ENCODE peak calls at places on chromosomes 5 and 9, in eight cellular contexts. Y is activated B cell treated with CpG ODN at 0.5 μM for 24 hours, P is psoas muscle, I is pancreas, Z is A549, R is left ventricle myocardium inferior, G is bronchial epithelial cell, A is astrocyte of the spinal cord. B is an unnamed sample.

GRCh38 chr5:31987985-31988710 is 186.0 kb downstream of the GOLPH3 start:
- DNase-seq in Y (no peak), P (no peak), I (no peak), Z (peak; percentile 72), R (no peak), G (peak; percentile 96), A (peak; percentile 95), B (no peak)

GRCh38 chr9:130078547-130078946 is 24.8 kb downstream of the GPR107 start:
- DNase-seq in Y (no peak), P (no peak), I (no peak), Z (peak; percentile 13), R (no peak), G (no peak), A (no peak), B (no peak)

GRCh38 chr9:87678650-87679355 is 47.1 kb upstream of the CTSL start:
- DNase-seq in Y (no peak), P (peak; percentile 47), I (peak; percentile 48), Z (peak; percentile 73), R (peak; percentile 41), G (peak; percentile 61), A (peak; percentile 70), B (peak; percentile 56)

GRCh38 chr5:53323943-53324642 is 156.3 kb upstream of the FST start:
- DNase-seq in Y (no peak), P (no peak), I (no peak), Z (no peak), R (no peak), G (peak; percentile 98), A (no peak), B (no peak)

GRCh38 chr5:83577036-83577636 is 105.6 kb downstream of the VCAN start:
- DNase-seq in Y (no peak), P (no peak), I (peak; percentile 20), Z (peak; percentile 88), R (no peak), G (peak; percentile 90), A (no peak), B (no peak)

GRCh38 chr9:34185778-34186551 is 7.1 kb downstream of the UBAP1 start:
- DNase-seq in Y (no peak), P (no peak), I (peak; percentile 60), Z (peak; percentile 82), R (no peak), G (peak; percentile 100), A (peak; percentile 93), B (no peak)

GRCh38 chr5:123265551-123265950 is 157.7 kb downstream of the CEP120 start:
- DNase-seq in Y (no peak), P (no peak), I (no peak), Z (no peak), R (no peak), G (peak; percentile 29), A (peak; percentile 13), B (no peak)

GRCh38 chr9:126919193-126919592 is 4.6 kb downstream of the RALGPS1 start:
- DNase-seq in Y (no peak), P (no peak), I (no peak), Z (no peak), R (no peak), G (no peak), A (no peak), B (no peak)

GRCh38 chr5:109786177-109786576 is 96.5 kb downstream of the MAN2A1 start:
- DNase-seq in Y (no peak), P (no peak), I (no peak), Z (no peak), R (no peak), G (no peak), A (no peak), B (no peak)

GRCh38 chr5:23139338-23140171 is 286.4 kb upstream of the CDH12 start:
- DNase-seq in Y (no peak), P (no peak), I (no peak), Z (peak; percentile 14), R (no peak), G (peak; percentile 23), A (peak; percentile 5), B (no peak)

GRCh38 chr5:175247146-175247545 is 196.8 kb downstream of the DRD1 start:
- DNase-seq in Y (no peak), P (no peak), I (no peak), Z (no peak), R (no peak), G (peak; percentile 83), A (peak; percentile 34), B (no peak)

GRCh38 chr9:117936185-117936758 is 232.1 kb downstream of the TLR4 start:
- DNase-seq in Y (no peak), P (no peak), I (no peak), Z (no peak), R (no peak), G (no peak), A (no peak), B (no peak)

GRCh38 chr5:68528877-68529276 is 313.3 kb downstream of the PIK3R1 start:
- DNase-seq in Y (no peak), P (no peak), I (no peak), Z (no peak), R (no peak), G (peak; percentile 10), A (peak; percentile 57), B (no peak)

GRCh38 chr9:87533291-87533690 is 35.6 kb downstream of the DAPK1 start:
- DNase-seq in Y (no peak), P (no peak), I (no peak), Z (no peak), R (no peak), G (no peak), A (no peak), B (no peak)

GRCh38 chr9:6354072-6354686 is 26.0 kb downstream of the TPD52L3 start:
- DNase-seq in Y (no peak), P (no peak), I (peak; percentile 3), Z (peak; percentile 69), R (no peak), G (peak; percentile 61), A (peak; percentile 78), B (peak; percentile 43)

GRCh38 chr9:95305770-95306492 is 11.6 kb downstream of the FANCC start:
- DNase-seq in Y (no peak), P (no peak), I (no peak), Z (peak; percentile 22), R (no peak), G (no peak), A (peak; percentile 7), B (no peak)

GRCh38 chr5:1028481-1029269 is 20.1 kb downstream of the NKD2 start:
- DNase-seq in Y (no peak), P (peak; percentile 8), I (no peak), Z (no peak), R (peak; percentile 10), G (no peak), A (no peak), B (peak; percentile 5)

GRCh38 chr9:69980041-69980440 is 63.6 kb upstream of the MAMDC2 start:
- DNase-seq in Y (no peak), P (no peak), I (no peak), Z (no peak), R (no peak), G (no peak), A (no peak), B (no peak)

GRCh38 chr5:38528162-38528703 is 28.2 kb downstream of the LIFR start:
- DNase-seq in Y (no peak), P (no peak), I (no peak), Z (no peak), R (no peak), G (no peak), A (no peak), B (no peak)

GRCh38 chr5:148875205-148875875 is 48.9 kb downstream of the ADRB2 start:
- DNase-seq in Y (no peak), P (no peak), I (no peak), Z (no peak), R (no peak), G (peak; percentile 27), A (no peak), B (no peak)

GRCh38 chr9:88803551-88804288 is 187.5 kb upstream of the S1PR3 start:
- DNase-seq in Y (no peak), P (no peak), I (no peak), Z (no peak), R (no peak), G (no peak), A (no peak), B (no peak)

GRCh38 chr9:88802533-88802932 is 188.7 kb upstream of the S1PR3 start:
- DNase-seq in Y (no peak), P (no peak), I (no peak), Z (no peak), R (no peak), G (no peak), A (no peak), B (no peak)

GRCh38 chr9:88801214-88801796 is 190.0 kb upstream of the S1PR3 start:
- DNase-seq in Y (no peak), P (no peak), I (no peak), Z (no peak), R (no peak), G (no peak), A (no peak), B (no peak)

GRCh38 chr9:88805217-88805943 is 185.9 kb upstream of the S1PR3 start:
- DNase-seq in Y (no peak), P (no peak), I (no peak), Z (no peak), R (no peak), G (no peak), A (no peak), B (no peak)

DNA sequence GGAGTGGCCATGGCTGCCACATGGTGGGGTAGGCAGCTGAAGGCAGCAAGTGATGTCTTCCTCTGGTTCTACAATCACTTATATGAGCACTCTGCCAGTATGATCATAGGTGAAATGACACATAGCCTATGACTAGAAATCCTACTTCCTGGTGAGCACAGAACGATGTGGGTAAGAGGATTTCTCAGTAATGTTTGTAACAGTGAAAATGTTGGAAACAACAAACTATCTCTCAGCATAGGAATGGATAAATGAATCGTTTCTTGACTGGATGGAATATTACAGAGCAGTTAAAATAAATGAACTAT is 187.0 kb upstream of the S1PR3 start:
- DNase-seq in Y (no peak), P (no peak), I (no peak), Z (no peak), R (no peak), G (peak; percentile 72), A (no peak), B (no peak)
- TF ChIP-seq CTCF in Y (no peak), P (no peak), I (no peak), Z (no peak), R (no peak), G (no peak), A (no peak), B (no peak)

GRCh38 chr5:171521219-171521633 is 101.8 kb downstream of the FGF18 start:
- DNase-seq in Y (no peak), P (peak; percentile 67), I (no peak), Z (peak; percentile 71), R (no peak), G (peak; percentile 88), A (peak; percentile 91), B (no peak)
- TF ChIP-seq CTCF in Y (no peak), P (no peak), I (no peak), Z (no peak), R (no peak), G (no peak), A (no peak), B (no peak)

GRCh38 chr9:33044677-33045282 is 19.7 kb downstream of the DNAJA1 start:
- DNase-seq in Y (no peak), P (no peak), I (peak; percentile 33), Z (peak; percentile 67), R (no peak), G (peak; percentile 52), A (peak; percentile 5), B (no peak)
- TF ChIP-seq CTCF in Y (no peak), P (no peak), I (no peak), Z (peak; percentile 53), R (no peak), G (peak; percentile 50), A (peak; percentile 52), B (peak; percentile 44)

GRCh38 chr5:44808435-44809214 is at the start of gene MRPS30:
- DNase-seq in Y (peak; percentile 72), P (peak; percentile 86), I (peak; percentile 93), Z (peak; percentile 99), R (peak; percentile 84), G (peak; percentile 99), A (peak; percentile 99), B (peak; percentile 31)
- TF ChIP-seq CTCF in Y (no peak), P (peak; percentile 9), I (no peak), Z (peak; percentile 63), R (peak; percentile 30), G (peak; percentile 41), A (peak; percentile 60), B (peak; percentile 61)

B was measured in D721Med.